ENCODE peak calls at places on chromosome 20, in five cellular contexts. Z, M, O, F and N are unnamed samples.

GRCh38 chr20:2381303-2381702 is 602 bp downstream of the TGM6 start:
- DNase-seq in M (no peak), Z (no peak), O (no peak), F (no peak), N (no peak)

GRCh38 chr20:37807491-37807890 is 95.4 kb upstream of the VSTM2L start:
- DNase-seq in F (no peak), M (no peak), Z (no peak), O (no peak), N (no peak)

GRCh38 chr20:46188866-46189265 is 70.8 kb downstream of the CD40 start:
- DNase-seq in Z (no peak), F (no peak), M (no peak), O (no peak), N (no peak)

GRCh38 chr20:43744121-43744520 is 17.3 kb upstream of the GTSF1L start:
- DNase-seq in F (no peak), Z (no peak), O (no peak), M (no peak), N (no peak)

GRCh38 chr20:54938707-54939106 is 463.3 kb downstream of the DOK5 start:
- DNase-seq in Z (no peak), F (no peak), O (no peak), M (no peak), N (no peak)

GRCh38 chr20:59823030-59823423 is 110.4 kb downstream of the SYCP2 start:
- DNase-seq in M (no peak), O (no peak), F (no peak), Z (no peak), N (no peak)

GRCh38 chr20:13221673-13222318 is 722 bp downstream of the ISM1 start:
- DNase-seq in F (peak; percentile 59), M (peak; percentile 75), O (peak; percentile 65), Z (peak; percentile 8), N (peak; percentile 34)

GRCh38 chr20:63628246-63628975 is 1.5 kb upstream of the GMEB2 start:
- DNase-seq in Z (peak; percentile 68), M (peak; percentile 26), F (peak; percentile 55), O (peak; percentile 68), N (peak; percentile 63)

GRCh38 chr20:45758096-45758495 is 33.6 kb downstream of the WFDC3 start:
- DNase-seq in Z (no peak), M (no peak), O (no peak), F (no peak), N (no peak)

GRCh38 chr20:36792422-36792821 is 18.9 kb upstream of the DSN1 start:
- DNase-seq in M (peak; percentile 44), Z (peak; percentile 11), F (no peak), O (no peak), N (no peak)

GRCh38 chr20:916825-917224 is 691 bp upstream of the ANGPT4 start:
- DNase-seq in Z (no peak), M (peak; percentile 15), F (no peak), O (no peak), N (no peak)

GRCh38 chr20:59018817-59019216 is 412 bp upstream of the TUBB1 start:
- DNase-seq in M (no peak), Z (no peak), F (no peak), O (no peak), N (no peak)

GRCh38 chr20:60262967-60263603 is 304.9 kb downstream of the CDH26 start:
- DNase-seq in M (peak; percentile 42), F (peak; percentile 12), Z (peak; percentile 15), O (peak; percentile 45), N (peak; percentile 56)

GRCh38 chr20:8671366-8671943 is 397.4 kb upstream of the PLCB4 start:
- DNase-seq in F (no peak), M (no peak), Z (no peak), O (no peak), N (no peak)

GRCh38 chr20:4999788-5000187 is 1.5 kb downstream of the SLC23A2 start:
- DNase-seq in O (no peak), Z (no peak), M (no peak), F (no peak), N (no peak)

GRCh38 chr20:39706089-39706721 is 744.1 kb downstream of the DHX35 start:
- DNase-seq in O (no peak), F (no peak), Z (no peak), M (no peak), N (no peak)

GRCh38 chr20:35742741-35743523 is 872 bp upstream of the RBM39 start:
- DNase-seq in F (no peak), M (no peak), Z (peak; percentile 8), O (no peak), N (no peak)

GRCh38 chr20:47922280-47922675 is 137.0 kb upstream of the SULF2 start:
- DNase-seq in O (no peak), F (no peak), Z (no peak), M (no peak), N (no peak)